ENCODE peak calls at places on chromosomes 12 and 14, in nine cellular contexts. One of them, this sample, is unnamed.

GRCh38 chr12:7797698-7798398 is 8.6 kb downstream of the NANOG start:
- DNase-seq in uterus: no peak
- DNase-seq in AG04450: no peak
- DNase-seq in pancreas: peak
- DNase-seq in germinal center: no peak
- DNase-seq in activated T-cell treated with anti-CD3 and anti-CD28 coated beads, Interleukin-2, amount 50 U/mL, for 72 hours: no peak
- DNase-seq in HuH-7: no peak
- DNase-seq in T47D: no peak
- DNase-seq in NCI-H1436: no peak
- DNase-seq in this sample: no peak

GRCh38 chr12:2409656-2410265 is 357.0 kb downstream of the CACNA1C start:
- DNase-seq in uterus: no peak
- DNase-seq in AG04450: no peak
- DNase-seq in pancreas: no peak
- DNase-seq in germinal center: no peak
- DNase-seq in activated T-cell treated with anti-CD3 and anti-CD28 coated beads, Interleukin-2, amount 50 U/mL, for 72 hours: no peak
- DNase-seq in HuH-7: no peak
- DNase-seq in T47D: no peak
- DNase-seq in NCI-H1436: no peak
- DNase-seq in this sample: no peak

GRCh38 chr12:89664441-89664840 is 44.2 kb downstream of the ATP2B1 start:
- DNase-seq in uterus: no peak
- DNase-seq in AG04450: no peak
- DNase-seq in pancreas: no peak
- DNase-seq in germinal center: no peak
- DNase-seq in activated T-cell treated with anti-CD3 and anti-CD28 coated beads, Interleukin-2, amount 50 U/mL, for 72 hours: no peak
- DNase-seq in HuH-7: no peak
- DNase-seq in T47D: no peak
- DNase-seq in NCI-H1436: no peak
- DNase-seq in this sample: no peak

GRCh38 chr12:120141336-120141735 is 24.8 kb upstream of the RAB35 start:
- DNase-seq in uterus: no peak
- DNase-seq in AG04450: no peak
- DNase-seq in pancreas: no peak
- DNase-seq in germinal center: no peak
- DNase-seq in activated T-cell treated with anti-CD3 and anti-CD28 coated beads, Interleukin-2, amount 50 U/mL, for 72 hours: no peak
- DNase-seq in HuH-7: no peak
- DNase-seq in T47D: no peak
- DNase-seq in NCI-H1436: no peak
- DNase-seq in this sample: no peak

GRCh38 chr14:36676236-36676635 is 14.6 kb downstream of the PAX9 start:
- DNase-seq in uterus: no peak
- DNase-seq in AG04450: no peak
- DNase-seq in pancreas: no peak
- DNase-seq in germinal center: no peak
- DNase-seq in activated T-cell treated with anti-CD3 and anti-CD28 coated beads, Interleukin-2, amount 50 U/mL, for 72 hours: no peak
- DNase-seq in HuH-7: no peak
- DNase-seq in T47D: no peak
- DNase-seq in NCI-H1436: no peak
- DNase-seq in this sample: no peak

GRCh38 chr12:130826151-130826801 is 12.8 kb downstream of the STX2 start:
- DNase-seq in uterus: no peak
- DNase-seq in AG04450: peak
- DNase-seq in pancreas: peak
- DNase-seq in germinal center: peak
- DNase-seq in activated T-cell treated with anti-CD3 and anti-CD28 coated beads, Interleukin-2, amount 50 U/mL, for 72 hours: peak
- DNase-seq in HuH-7: peak
- DNase-seq in T47D: peak
- DNase-seq in NCI-H1436: no peak
- DNase-seq in this sample: no peak

GRCh38 chr12:27226319-27226984 is 17.6 kb upstream of the STK38L start:
- DNase-seq in uterus: no peak
- DNase-seq in AG04450: no peak
- DNase-seq in pancreas: no peak
- DNase-seq in germinal center: no peak
- DNase-seq in activated T-cell treated with anti-CD3 and anti-CD28 coated beads, Interleukin-2, amount 50 U/mL, for 72 hours: no peak
- DNase-seq in HuH-7: peak
- DNase-seq in T47D: peak
- DNase-seq in NCI-H1436: no peak
- DNase-seq in this sample: no peak

GRCh38 chr12:53939141-53940108 is 794 bp downstream of the HOXC13 start:
- DNase-seq in uterus: no peak
- DNase-seq in AG04450: no peak
- DNase-seq in pancreas: no peak
- DNase-seq in germinal center: no peak
- DNase-seq in activated T-cell treated with anti-CD3 and anti-CD28 coated beads, Interleukin-2, amount 50 U/mL, for 72 hours: no peak
- DNase-seq in HuH-7: no peak
- DNase-seq in T47D: peak
- DNase-seq in NCI-H1436: no peak
- DNase-seq in this sample: no peak

GRCh38 chr12:114835031-114835430 is 151.1 kb upstream of the TBX3 start:
- DNase-seq in uterus: no peak
- DNase-seq in AG04450: peak
- DNase-seq in pancreas: no peak
- DNase-seq in germinal center: no peak
- DNase-seq in activated T-cell treated with anti-CD3 and anti-CD28 coated beads, Interleukin-2, amount 50 U/mL, for 72 hours: no peak
- DNase-seq in HuH-7: no peak
- DNase-seq in T47D: no peak
- DNase-seq in NCI-H1436: no peak
- DNase-seq in this sample: no peak

GRCh38 chr12:31915442-31915841 is 43.8 kb upstream of the RESF1 start:
- DNase-seq in uterus: no peak
- DNase-seq in AG04450: no peak
- DNase-seq in pancreas: no peak
- DNase-seq in germinal center: no peak
- DNase-seq in activated T-cell treated with anti-CD3 and anti-CD28 coated beads, Interleukin-2, amount 50 U/mL, for 72 hours: no peak
- DNase-seq in HuH-7: no peak
- DNase-seq in T47D: no peak
- DNase-seq in NCI-H1436: no peak
- DNase-seq in this sample: no peak

GRCh38 chr12:2697057-2697456 is 97.7 kb upstream of the FKBP4 start:
- DNase-seq in uterus: no peak
- DNase-seq in AG04450: no peak
- DNase-seq in pancreas: no peak
- DNase-seq in germinal center: no peak
- DNase-seq in activated T-cell treated with anti-CD3 and anti-CD28 coated beads, Interleukin-2, amount 50 U/mL, for 72 hours: no peak
- DNase-seq in HuH-7: no peak
- DNase-seq in T47D: no peak
- DNase-seq in NCI-H1436: no peak
- DNase-seq in this sample: no peak

GRCh38 chr14:68574906-68575305 is 218.0 kb downstream of the ZFP36L1 start:
- DNase-seq in uterus: no peak
- DNase-seq in AG04450: no peak
- DNase-seq in pancreas: no peak
- DNase-seq in germinal center: no peak
- DNase-seq in activated T-cell treated with anti-CD3 and anti-CD28 coated beads, Interleukin-2, amount 50 U/mL, for 72 hours: no peak
- DNase-seq in HuH-7: no peak
- DNase-seq in T47D: peak
- DNase-seq in NCI-H1436: no peak
- DNase-seq in this sample: no peak

GRCh38 chr12:93943766-93944165 is 204.6 kb upstream of the PLXNC1 start:
- DNase-seq in uterus: no peak
- DNase-seq in AG04450: no peak
- DNase-seq in pancreas: no peak
- DNase-seq in germinal center: no peak
- DNase-seq in activated T-cell treated with anti-CD3 and anti-CD28 coated beads, Interleukin-2, amount 50 U/mL, for 72 hours: no peak
- DNase-seq in HuH-7: no peak
- DNase-seq in T47D: peak
- DNase-seq in NCI-H1436: no peak
- DNase-seq in this sample: no peak

GRCh38 chr12:10069099-10069498 is 29.7 kb downstream of the CLEC1A start:
- DNase-seq in uterus: no peak
- DNase-seq in AG04450: no peak
- DNase-seq in pancreas: no peak
- DNase-seq in germinal center: no peak
- DNase-seq in activated T-cell treated with anti-CD3 and anti-CD28 coated beads, Interleukin-2, amount 50 U/mL, for 72 hours: no peak
- DNase-seq in HuH-7: no peak
- DNase-seq in T47D: no peak
- DNase-seq in NCI-H1436: no peak
- DNase-seq in this sample: peak

GRCh38 chr14:33465952-33466700 is 484.7 kb downstream of the EGLN3 start:
- DNase-seq in uterus: no peak
- DNase-seq in AG04450: no peak
- DNase-seq in pancreas: no peak
- DNase-seq in germinal center: no peak
- DNase-seq in activated T-cell treated with anti-CD3 and anti-CD28 coated beads, Interleukin-2, amount 50 U/mL, for 72 hours: no peak
- DNase-seq in HuH-7: no peak
- DNase-seq in T47D: no peak
- DNase-seq in NCI-H1436: no peak
- DNase-seq in this sample: no peak

GRCh38 chr12:103771466-103771865 is 69.6 kb downstream of the NT5DC3 start:
- DNase-seq in uterus: peak
- DNase-seq in AG04450: no peak
- DNase-seq in pancreas: no peak
- DNase-seq in germinal center: no peak
- DNase-seq in activated T-cell treated with anti-CD3 and anti-CD28 coated beads, Interleukin-2, amount 50 U/mL, for 72 hours: peak
- DNase-seq in HuH-7: peak
- DNase-seq in T47D: peak
- DNase-seq in NCI-H1436: peak
- DNase-seq in this sample: no peak

GRCh38 chr12:47801904-47802246 is 17.8 kb downstream of the HDAC7 start:
- DNase-seq in uterus: no peak
- DNase-seq in AG04450: no peak
- DNase-seq in pancreas: no peak
- DNase-seq in germinal center: no peak
- DNase-seq in activated T-cell treated with anti-CD3 and anti-CD28 coated beads, Interleukin-2, amount 50 U/mL, for 72 hours: no peak
- DNase-seq in HuH-7: no peak
- DNase-seq in T47D: no peak
- DNase-seq in NCI-H1436: no peak
- DNase-seq in this sample: no peak

GRCh38 chr12:115722181-115722580 is 555.3 kb downstream of the MED13L start:
- DNase-seq in uterus: no peak
- DNase-seq in AG04450: no peak
- DNase-seq in pancreas: no peak
- DNase-seq in germinal center: no peak
- DNase-seq in activated T-cell treated with anti-CD3 and anti-CD28 coated beads, Interleukin-2, amount 50 U/mL, for 72 hours: no peak
- DNase-seq in HuH-7: no peak
- DNase-seq in T47D: no peak
- DNase-seq in NCI-H1436: no peak
- DNase-seq in this sample: no peak

GRCh38 chr12:87365423-87365822 is 663.8 kb downstream of the C12orf50 start:
- DNase-seq in uterus: no peak
- DNase-seq in AG04450: no peak
- DNase-seq in pancreas: no peak
- DNase-seq in germinal center: no peak
- DNase-seq in activated T-cell treated with anti-CD3 and anti-CD28 coated beads, Interleukin-2, amount 50 U/mL, for 72 hours: no peak
- DNase-seq in HuH-7: no peak
- DNase-seq in T47D: no peak
- DNase-seq in NCI-H1436: no peak
- DNase-seq in this sample: no peak

GRCh38 chr12:90253674-90254181 is 545.1 kb upstream of the ATP2B1 start:
- DNase-seq in uterus: no peak
- DNase-seq in AG04450: peak
- DNase-seq in pancreas: peak
- DNase-seq in germinal center: peak
- DNase-seq in activated T-cell treated with anti-CD3 and anti-CD28 coated beads, Interleukin-2, amount 50 U/mL, for 72 hours: peak
- DNase-seq in HuH-7: no peak
- DNase-seq in T47D: peak
- DNase-seq in NCI-H1436: no peak
- DNase-seq in this sample: peak

GRCh38 chr12:65055874-65056273 is 65.2 kb downstream of the WIF1 start:
- DNase-seq in uterus: no peak
- DNase-seq in AG04450: no peak
- DNase-seq in pancreas: no peak
- DNase-seq in germinal center: no peak
- DNase-seq in activated T-cell treated with anti-CD3 and anti-CD28 coated beads, Interleukin-2, amount 50 U/mL, for 72 hours: no peak
- DNase-seq in HuH-7: no peak
- DNase-seq in T47D: no peak
- DNase-seq in NCI-H1436: no peak
- DNase-seq in this sample: no peak

GRCh38 chr12:29582677-29583076 is 85.2 kb upstream of the OVCH1 start:
- DNase-seq in uterus: no peak
- DNase-seq in AG04450: no peak
- DNase-seq in pancreas: no peak
- DNase-seq in germinal center: no peak
- DNase-seq in activated T-cell treated with anti-CD3 and anti-CD28 coated beads, Interleukin-2, amount 50 U/mL, for 72 hours: no peak
- DNase-seq in HuH-7: no peak
- DNase-seq in T47D: peak
- DNase-seq in NCI-H1436: no peak
- DNase-seq in this sample: no peak

GRCh38 chr12:54704187-54704586 is 56.0 kb upstream of the DCD start:
- DNase-seq in uterus: no peak
- DNase-seq in AG04450: no peak
- DNase-seq in pancreas: no peak
- DNase-seq in germinal center: no peak
- DNase-seq in activated T-cell treated with anti-CD3 and anti-CD28 coated beads, Interleukin-2, amount 50 U/mL, for 72 hours: no peak
- DNase-seq in HuH-7: no peak
- DNase-seq in T47D: no peak
- DNase-seq in NCI-H1436: no peak
- DNase-seq in this sample: no peak

GRCh38 chr12:69916541-69917270 is 91.7 kb downstream of the MYRFL start:
- DNase-seq in uterus: no peak
- DNase-seq in AG04450: no peak
- DNase-seq in pancreas: no peak
- DNase-seq in germinal center: no peak
- DNase-seq in activated T-cell treated with anti-CD3 and anti-CD28 coated beads, Interleukin-2, amount 50 U/mL, for 72 hours: no peak
- DNase-seq in HuH-7: no peak
- DNase-seq in T47D: no peak
- DNase-seq in NCI-H1436: no peak
- DNase-seq in this sample: no peak

GRCh38 chr12:96419576-96420254 is 19.5 kb upstream of the CDK17 start:
- DNase-seq in uterus: no peak
- DNase-seq in AG04450: no peak
- DNase-seq in pancreas: no peak
- DNase-seq in germinal center: no peak
- DNase-seq in activated T-cell treated with anti-CD3 and anti-CD28 coated beads, Interleukin-2, amount 50 U/mL, for 72 hours: no peak
- DNase-seq in HuH-7: no peak
- DNase-seq in T47D: no peak
- DNase-seq in NCI-H1436: no peak
- DNase-seq in this sample: no peak

GRCh38 chr14:46322076-46322475 is 329.5 kb downstream of the RPL10L start:
- DNase-seq in uterus: no peak
- DNase-seq in AG04450: no peak
- DNase-seq in pancreas: no peak
- DNase-seq in germinal center: no peak
- DNase-seq in activated T-cell treated with anti-CD3 and anti-CD28 coated beads, Interleukin-2, amount 50 U/mL, for 72 hours: no peak
- DNase-seq in HuH-7: no peak
- DNase-seq in T47D: no peak
- DNase-seq in NCI-H1436: no peak
- DNase-seq in this sample: no peak

GRCh38 chr12:59650594-59651229 is 54.9 kb downstream of the SLC16A7 start:
- DNase-seq in uterus: no peak
- DNase-seq in AG04450: no peak
- DNase-seq in pancreas: no peak
- DNase-seq in germinal center: no peak
- DNase-seq in activated T-cell treated with anti-CD3 and anti-CD28 coated beads, Interleukin-2, amount 50 U/mL, for 72 hours: no peak
- DNase-seq in HuH-7: peak
- DNase-seq in T47D: peak
- DNase-seq in NCI-H1436: no peak
- DNase-seq in this sample: no peak

GRCh38 chr12:78018939-78019338 is 188.2 kb downstream of the NAV3 start:
- DNase-seq in uterus: no peak
- DNase-seq in AG04450: no peak
- DNase-seq in pancreas: no peak
- DNase-seq in germinal center: no peak
- DNase-seq in activated T-cell treated with anti-CD3 and anti-CD28 coated beads, Interleukin-2, amount 50 U/mL, for 72 hours: no peak
- DNase-seq in HuH-7: no peak
- DNase-seq in T47D: no peak
- DNase-seq in NCI-H1436: no peak
- DNase-seq in this sample: no peak

GRCh38 chr12:8499616-8500015 is 13.7 kb upstream of the CLEC4D start:
- DNase-seq in uterus: no peak
- DNase-seq in AG04450: no peak
- DNase-seq in pancreas: no peak
- DNase-seq in germinal center: no peak
- DNase-seq in activated T-cell treated with anti-CD3 and anti-CD28 coated beads, Interleukin-2, amount 50 U/mL, for 72 hours: no peak
- DNase-seq in HuH-7: no peak
- DNase-seq in T47D: no peak
- DNase-seq in NCI-H1436: no peak
- DNase-seq in this sample: no peak

GRCh38 chr12:27422697-27423096 is 23.8 kb upstream of the SMCO2 start:
- DNase-seq in uterus: no peak
- DNase-seq in AG04450: no peak
- DNase-seq in pancreas: no peak
- DNase-seq in germinal center: no peak
- DNase-seq in activated T-cell treated with anti-CD3 and anti-CD28 coated beads, Interleukin-2, amount 50 U/mL, for 72 hours: no peak
- DNase-seq in HuH-7: no peak
- DNase-seq in T47D: peak
- DNase-seq in NCI-H1436: no peak
- DNase-seq in this sample: no peak

GRCh38 chr12:6074394-6074793 is 50.1 kb downstream of the VWF start:
- DNase-seq in uterus: no peak
- DNase-seq in AG04450: no peak
- DNase-seq in pancreas: no peak
- DNase-seq in germinal center: no peak
- DNase-seq in activated T-cell treated with anti-CD3 and anti-CD28 coated beads, Interleukin-2, amount 50 U/mL, for 72 hours: no peak
- DNase-seq in HuH-7: no peak
- DNase-seq in T47D: no peak
- DNase-seq in NCI-H1436: no peak
- DNase-seq in this sample: no peak